ENCODE peak calls at places on chromosomes 13 and 19, in ten cellular contexts. J is Peyer's patch, R is PC-3, S is cardiac muscle cell, A is ascending aorta, Y is hepatocyte, X is tibial artery, P is right cardiac atrium, K is breast epithelium, Z is H1. U is an unnamed sample. For H3K27me3, the result is how much of the 10 kb centered on the place peaks cover.

GRCh38 chr13:20390526-20391175 is 135.0 kb downstream of the CRYL1 start:
- DNase-seq in R (no peak), X (no peak), Y (no peak), J (no peak), P (no peak), Z (no peak), A (no peak), S (no peak), K (no peak), U (no peak)

GRCh38 chr19:42024622-42025111 is 30.6 kb upstream of the ATP1A3 start:
- DNase-seq in X (no peak), P (peak), Z (no peak), S (peak), K (no peak), R (no peak), J (no peak), A (no peak), Y (peak), U (no peak)

GRCh38 chr19:39839678-39840327 is 5.8 kb upstream of the DYRK1B start:
- DNase-seq in R (no peak), A (no peak), S (no peak), J (no peak), X (no peak), P (no peak), Z (no peak), Y (no peak), K (no peak), U (no peak)

GRCh38 chr13:82330499-82330898 is 1551.8 kb downstream of the SLITRK1 start:
- DNase-seq in S (no peak), Z (no peak), A (no peak), Y (no peak), J (no peak), P (no peak), R (peak), X (no peak), K (no peak), U (no peak)

GRCh38 chr13:42836930-42837329 is 55.5 kb downstream of the FAM216B start:
- DNase-seq in Z (no peak), A (no peak), X (no peak), P (no peak), Y (peak), J (no peak), S (peak), R (peak), K (no peak), U (no peak)

GRCh38 chr19:44113784-44114390 is 688 bp downstream of the ZNF225 start:
- DNase-seq in J (no peak), S (no peak), K (no peak), X (no peak), A (no peak), Z (no peak), Y (no peak), P (no peak), R (no peak), U (no peak)

GRCh38 chr19:18379803-18380747 is 5.9 kb upstream of the GDF15 start:
- DNase-seq in R (peak), A (peak), J (peak), X (peak), Y (peak), S (no peak), P (peak), Z (no peak), K (peak), U (no peak)

GRCh38 chr19:10835754-10836477 is at the start of gene TMED1:
- DNase-seq in X (peak), J (peak), Y (peak), P (peak), R (peak), A (peak), S (peak), Z (peak), K (peak), U (peak)

GRCh38 chr19:34960940-34961679 is 2.9 kb downstream of the ZNF792 start:
- DNase-seq in Z (peak), R (no peak), A (no peak), X (no peak), K (no peak), J (no peak), S (no peak), Y (no peak), P (no peak), U (no peak)

GRCh38 chr19:45657520-45658163 is 10.4 kb upstream of the GIPR start:
- DNase-seq in Z (no peak), Y (peak), J (no peak), X (no peak), P (no peak), S (peak), R (no peak), A (no peak), K (no peak), U (no peak)

GRCh38 chr13:109698779-109699178 is 87.6 kb downstream of the IRS2 start:
- DNase-seq in R (peak), K (no peak), Z (no peak), J (no peak), Y (no peak), X (no peak), S (no peak), P (no peak), A (no peak), U (no peak)

GRCh38 chr13:27110056-27110746 is 61.4 kb downstream of the USP12 start:
- DNase-seq in J (no peak), R (peak), X (no peak), A (no peak), Y (no peak), S (no peak), Z (no peak), K (no peak), P (no peak), U (no peak)

GRCh38 chr19:6588508-6589345 is 2.2 kb downstream of the CD70 start:
- DNase-seq in X (no peak), Y (no peak), A (no peak), K (no peak), J (peak), R (no peak), P (no peak), Z (no peak), S (no peak), U (no peak)

GRCh38 chr19:6587998-6588507 is 2.9 kb downstream of the CD70 start:
- DNase-seq in X (no peak), J (no peak), K (no peak), S (no peak), Y (no peak), P (no peak), A (no peak), R (no peak), Z (peak), U (no peak)

GRCh38 chr19:6593651-6594416 is 2.9 kb upstream of the CD70 start:
- DNase-seq in J (no peak), P (no peak), K (no peak), S (no peak), A (no peak), X (no peak), Y (no peak), R (no peak), Z (no peak), U (no peak)

GRCh38 chr19:6589711-6590457 is 1.1 kb downstream of the CD70 start:
- DNase-seq in Z (peak), Y (no peak), P (no peak), A (no peak), X (no peak), J (no peak), S (no peak), K (no peak), R (no peak), U (no peak)

DNA sequence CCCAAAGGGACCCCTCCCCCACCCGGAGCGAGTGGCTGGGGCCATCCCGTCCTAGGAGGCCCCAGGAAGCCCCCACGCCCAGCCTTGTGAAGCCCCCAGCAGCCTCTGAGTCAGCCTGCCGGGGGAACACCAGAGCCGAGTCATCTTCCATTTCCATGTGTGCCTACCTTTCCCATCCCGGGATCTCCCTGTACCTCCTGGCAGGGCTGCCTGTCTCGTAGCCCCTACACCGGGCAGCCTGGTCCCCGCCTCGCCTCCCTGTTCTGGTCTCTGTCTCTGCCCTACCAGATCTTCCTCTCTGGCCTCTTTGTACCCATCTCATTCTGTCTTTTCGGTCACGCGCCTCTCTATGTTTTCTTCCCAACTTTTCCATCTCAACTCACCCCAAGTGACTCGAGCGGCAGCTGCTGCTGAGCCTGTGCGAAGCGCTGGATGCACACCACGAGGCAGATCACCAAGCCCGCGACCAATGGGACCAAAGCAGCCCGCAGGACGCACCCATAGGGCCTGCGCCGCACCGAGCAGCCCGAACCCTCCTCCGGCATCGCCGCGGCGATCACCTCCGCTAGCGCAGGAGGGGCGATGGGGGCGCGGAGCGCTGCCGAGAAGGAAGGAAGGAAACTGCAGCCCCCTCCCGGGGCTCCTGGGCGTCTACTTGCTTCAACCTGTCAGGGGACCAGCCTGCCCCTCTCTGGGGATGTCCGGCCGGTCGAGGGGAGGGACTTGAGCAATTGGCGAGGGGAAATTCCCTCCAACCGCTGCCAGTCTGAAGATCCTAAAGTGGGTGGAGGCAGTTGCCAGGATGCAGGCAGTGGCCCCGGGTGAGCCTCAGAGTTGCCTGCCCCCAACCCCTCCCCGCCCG is at the start of gene CD70:
- DNase-seq in Z (peak), A (no peak), X (no peak), R (no peak), S (peak), J (peak), P (no peak), K (no peak), Y (no peak), U (peak)
- H3K27me3 ChIP-seq in Z (half or more), A (under half), X (half or more), R (half or more), S (half or more), J (under half), P (under half), K (under half), Y (half or more), U (under half)

GRCh38 chr19:821228-821975 is at the start of gene PLPPR3:
- DNase-seq in P (no peak), R (no peak), J (no peak), S (peak), X (no peak), Y (peak), A (no peak), K (no peak), Z (peak), U (no peak)
- H3K4me3 ChIP-seq in P (peak), R (no peak), J (no peak), S (peak), X (peak), Y (peak), A (peak), K (peak), Z (peak), U (peak)

DNA sequence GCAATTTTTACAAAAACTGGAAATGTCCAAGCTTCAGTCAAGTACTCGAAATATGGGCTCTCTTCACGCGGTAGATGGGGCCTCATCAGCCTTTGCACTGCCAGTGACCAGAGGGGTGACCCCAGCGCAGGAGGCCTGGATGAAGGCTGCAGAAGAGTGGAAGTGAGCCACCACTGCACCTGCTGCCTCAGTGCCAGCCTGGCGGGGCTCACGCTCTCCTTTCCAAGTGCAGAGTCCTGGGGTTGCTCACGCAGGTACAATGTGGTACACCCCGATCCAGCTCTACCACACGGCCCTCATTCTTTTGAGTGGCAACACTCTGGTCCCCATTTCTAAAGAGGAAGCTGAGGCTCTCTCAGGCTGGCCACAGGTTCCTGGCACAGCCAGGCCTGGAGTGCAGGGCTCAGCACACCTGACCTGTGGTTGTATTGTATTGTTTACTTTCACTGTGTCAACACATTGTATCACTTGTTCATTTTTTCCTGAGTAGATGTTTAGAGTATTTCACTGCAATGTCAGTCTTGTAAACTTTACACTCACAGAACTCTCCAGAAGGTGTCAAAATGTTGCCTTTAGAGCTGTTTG is 97.3 kb upstream of the SOX1 start:
- DNase-seq in Z (no peak), K (no peak), Y (no peak), J (no peak), R (no peak), S (no peak), X (no peak), A (no peak), P (no peak), U (no peak)
- H3K27me3 ChIP-seq in Z (under half), K (under half), Y (under half), J (under half), R (half or more), S (half or more), X (under half), A (under half), P (under half), U (under half)

GRCh38 chr13:72403396-72404010 is 323.9 kb downstream of the MZT1 start:
- DNase-seq in Z (no peak), A (no peak), X (no peak), Y (no peak), P (no peak), S (no peak), J (no peak), K (no peak), R (no peak), U (no peak)

GRCh38 chr13:72400859-72401258 is 326.6 kb downstream of the MZT1 start:
- DNase-seq in S (no peak), J (no peak), Y (no peak), K (no peak), Z (no peak), P (no peak), X (no peak), R (no peak), A (no peak), U (no peak)

GRCh38 chr13:72397265-72397664 is 330.2 kb downstream of the MZT1 start:
- DNase-seq in P (no peak), Y (no peak), R (no peak), K (no peak), S (no peak), A (no peak), Z (no peak), J (no peak), X (no peak), U (no peak)

GRCh38 chr13:72399351-72399750 is 328.1 kb downstream of the MZT1 start:
- DNase-seq in K (no peak), S (no peak), Y (no peak), Z (no peak), P (no peak), R (no peak), A (no peak), X (no peak), J (no peak), U (no peak)
- H3K4me3 ChIP-seq in K (no peak), S (no peak), Y (no peak), Z (no peak), P (no peak), R (no peak), A (no peak), X (no peak), J (no peak), U (no peak)

DNA sequence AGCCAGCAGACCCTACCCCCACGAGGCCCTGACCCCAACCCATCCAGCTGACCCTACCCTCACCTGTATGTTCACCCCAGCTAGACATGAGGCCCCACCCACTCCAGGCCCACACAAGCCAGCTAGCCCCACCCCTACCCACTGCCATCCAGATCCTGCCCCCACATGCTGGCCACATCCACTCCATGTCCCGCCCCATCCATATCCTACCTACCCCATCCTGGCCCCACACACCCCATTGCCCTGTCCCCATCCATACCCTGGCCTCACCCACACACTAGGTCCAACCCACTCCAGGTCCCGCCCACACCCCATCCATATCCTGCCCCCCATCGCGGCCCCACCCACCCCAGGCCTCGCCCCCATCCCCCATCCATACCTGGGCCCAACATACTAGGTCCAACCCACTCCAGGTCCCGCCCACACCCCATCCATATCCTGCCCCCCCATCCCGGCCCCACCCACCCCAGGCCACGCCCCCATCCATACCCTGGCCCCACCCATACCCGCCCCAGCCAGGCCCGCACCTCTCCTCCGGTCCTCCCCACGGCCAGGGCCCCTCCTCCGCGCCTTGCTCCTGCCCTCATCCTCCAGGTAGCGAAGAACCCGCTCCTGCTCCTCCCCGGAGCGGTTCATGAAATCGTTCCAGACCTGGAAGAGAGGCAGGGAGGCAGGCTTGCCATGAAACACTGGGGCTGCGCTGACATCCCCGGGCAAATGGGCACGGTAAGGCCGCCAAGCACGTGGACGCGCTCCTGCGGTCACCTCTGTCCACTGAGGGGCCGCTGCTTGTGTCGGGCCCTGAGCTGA is 7.2 kb downstream of the RNU6-9 start:
- DNase-seq in R (peak), X (no peak), K (no peak), P (no peak), A (no peak), S (no peak), J (no peak), Y (no peak), Z (peak), U (no peak)
- H3K27me3 ChIP-seq in R (under half), X (under half), K (under half), P (under half), A (under half), S (under half), J (under half), Y (under half), Z (under half), U (under half)